ENCODE peak calls at places on chromosomes 2 and 18, in five cellular contexts. X is PC-3, W is aorta, V is thyroid gland, I is colonic mucosa. Q is an unnamed sample.

GRCh38 chr2:111121028-111121872 is 536 bp downstream of the BCL2L11 start:
- DNase-seq in X (peak), W (peak), V (peak), I (peak), Q (no peak)

GRCh38 chr2:88580088-88580487 is 47.2 kb downstream of the EIF2AK3 start:
- DNase-seq in V (no peak), W (no peak), I (no peak), X (no peak), Q (no peak)

GRCh38 chr2:140457483-140457882 is 1673.3 kb downstream of the LRP1B start:
- DNase-seq in I (no peak), V (no peak), X (no peak), W (no peak), Q (no peak)

GRCh38 chr2:200405599-200406298 is 99.3 kb downstream of the SPATS2L start:
- DNase-seq in X (peak), W (no peak), V (no peak), I (peak), Q (no peak)

GRCh38 chr2:238339814-238340213 is 19.5 kb downstream of the TRAF3IP1 start:
- DNase-seq in I (peak), X (peak), W (no peak), V (no peak), Q (no peak)

GRCh38 chr18:28725876-28726275 is 548.9 kb upstream of the CDH2 start:
- DNase-seq in X (peak), I (no peak), V (no peak), W (no peak), Q (no peak)

GRCh38 chr2:43171789-43172188 is 54.6 kb downstream of the ZFP36L2 start:
- DNase-seq in W (peak), X (peak), I (peak), V (peak), Q (no peak)

GRCh38 chr2:233064526-233065199 is 4.5 kb downstream of the INPP5D start:
- DNase-seq in W (no peak), V (no peak), X (no peak), I (no peak), Q (no peak)

GRCh38 chr2:68909793-68910674 is 38.8 kb upstream of the BMP10 start:
- DNase-seq in X (peak), I (peak), V (peak), W (peak), Q (no peak)

GRCh38 chr2:175111200-175111657 is 56.8 kb downstream of the ATF2 start:
- DNase-seq in W (no peak), V (no peak), I (no peak), X (peak), Q (no peak)

GRCh38 chr18:34158881-34159690 is 65.6 kb downstream of the NOL4 start:
- DNase-seq in W (peak), X (no peak), I (peak), V (peak), Q (no peak)

GRCh38 chr2:50694798-50695197 is 337.1 kb downstream of the NRXN1 start:
- DNase-seq in W (no peak), V (no peak), X (no peak), I (no peak), Q (no peak)

GRCh38 chr2:74575320-74575719 is 20.8 kb downstream of the DOK1 start:
- DNase-seq in X (no peak), I (no peak), V (no peak), W (no peak), Q (no peak)

GRCh38 chr2:74576151-74576755 is 21.7 kb downstream of the DOK1 start:
- DNase-seq in I (no peak), X (no peak), W (no peak), V (no peak), Q (no peak)

GRCh38 chr2:74572178-74572925 is 17.8 kb downstream of the DOK1 start:
- DNase-seq in X (no peak), V (no peak), I (no peak), W (no peak), Q (no peak)

GRCh38 chr2:74576830-74577229 is 22.3 kb downstream of the DOK1 start:
- DNase-seq in V (no peak), I (no peak), W (peak), X (no peak), Q (no peak)

DNA sequence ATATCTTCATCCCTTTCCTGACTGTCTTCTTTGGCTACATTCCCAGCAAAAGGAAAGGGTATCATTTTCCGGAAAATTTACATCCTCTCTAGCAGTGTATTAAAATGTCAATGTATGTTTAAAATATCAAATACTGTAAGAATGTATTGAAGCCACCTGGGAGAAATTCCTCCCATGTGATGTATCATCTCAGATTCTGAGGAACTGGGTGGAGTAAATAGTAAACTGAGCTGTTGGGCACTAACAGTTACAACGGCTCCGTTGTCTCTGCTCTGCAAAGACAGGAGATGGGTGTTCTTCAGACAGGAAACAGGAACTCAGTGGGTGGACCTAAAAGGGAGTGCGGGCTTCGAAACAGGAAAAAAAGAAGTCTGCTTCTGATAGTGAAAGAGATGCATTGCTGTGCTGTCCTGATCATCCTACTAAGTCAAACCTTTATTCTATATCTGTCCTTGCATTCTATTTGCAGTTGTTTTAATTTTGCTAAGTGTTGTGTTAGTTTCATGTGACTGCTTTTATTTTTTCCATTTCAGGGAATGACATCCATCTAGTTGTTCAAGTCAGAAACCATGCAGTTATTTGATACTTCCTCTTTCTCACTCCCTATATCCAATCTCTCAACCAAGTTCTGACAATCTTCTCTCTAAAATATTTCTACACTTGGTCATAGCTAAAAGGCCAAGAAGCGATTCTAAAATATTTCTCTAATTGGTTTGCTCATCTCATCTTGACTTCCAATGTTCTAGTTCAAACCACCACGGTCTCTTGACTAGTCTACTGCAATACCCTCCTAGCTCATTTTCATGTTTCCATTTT is 19.4 kb downstream of the DOK1 start:
- DNase-seq in X (peak), V (no peak), I (no peak), W (no peak), Q (no peak)
- H3K4me3 ChIP-seq in X (peak), V (no peak), I (no peak), W (no peak), Q (no peak)

GRCh38 chr2:160482673-160483072 is 10.9 kb downstream of the RBMS1 start:
- DNase-seq in W (no peak), V (no peak), X (no peak), I (no peak), Q (no peak)
- H3K27ac ChIP-seq in W (no peak), V (no peak), X (no peak), I (no peak), Q (peak)

GRCh38 chr2:126864861-126865260 is 33.8 kb upstream of the TEX51 start:
- DNase-seq in W (no peak), X (no peak), V (no peak), I (no peak), Q (peak)

GRCh38 chr2:126866451-126866850 is 32.2 kb upstream of the TEX51 start:
- DNase-seq in I (no peak), V (no peak), W (no peak), X (no peak), Q (peak)

GRCh38 chr2:126862730-126863129 is 36.0 kb upstream of the TEX51 start:
- DNase-seq in X (no peak), V (no peak), W (no peak), I (no peak), Q (peak)

GRCh38 chr2:126860395-126860794 is 38.3 kb upstream of the TEX51 start:
- DNase-seq in X (no peak), V (no peak), W (no peak), I (no peak), Q (no peak)

GRCh38 chr2:126863336-126864015 is 35.2 kb upstream of the TEX51 start:
- DNase-seq in I (no peak), V (no peak), W (no peak), X (no peak), Q (peak)
- H3K4me3 ChIP-seq in I (no peak), V (no peak), W (no peak), X (no peak), Q (no peak)

DNA sequence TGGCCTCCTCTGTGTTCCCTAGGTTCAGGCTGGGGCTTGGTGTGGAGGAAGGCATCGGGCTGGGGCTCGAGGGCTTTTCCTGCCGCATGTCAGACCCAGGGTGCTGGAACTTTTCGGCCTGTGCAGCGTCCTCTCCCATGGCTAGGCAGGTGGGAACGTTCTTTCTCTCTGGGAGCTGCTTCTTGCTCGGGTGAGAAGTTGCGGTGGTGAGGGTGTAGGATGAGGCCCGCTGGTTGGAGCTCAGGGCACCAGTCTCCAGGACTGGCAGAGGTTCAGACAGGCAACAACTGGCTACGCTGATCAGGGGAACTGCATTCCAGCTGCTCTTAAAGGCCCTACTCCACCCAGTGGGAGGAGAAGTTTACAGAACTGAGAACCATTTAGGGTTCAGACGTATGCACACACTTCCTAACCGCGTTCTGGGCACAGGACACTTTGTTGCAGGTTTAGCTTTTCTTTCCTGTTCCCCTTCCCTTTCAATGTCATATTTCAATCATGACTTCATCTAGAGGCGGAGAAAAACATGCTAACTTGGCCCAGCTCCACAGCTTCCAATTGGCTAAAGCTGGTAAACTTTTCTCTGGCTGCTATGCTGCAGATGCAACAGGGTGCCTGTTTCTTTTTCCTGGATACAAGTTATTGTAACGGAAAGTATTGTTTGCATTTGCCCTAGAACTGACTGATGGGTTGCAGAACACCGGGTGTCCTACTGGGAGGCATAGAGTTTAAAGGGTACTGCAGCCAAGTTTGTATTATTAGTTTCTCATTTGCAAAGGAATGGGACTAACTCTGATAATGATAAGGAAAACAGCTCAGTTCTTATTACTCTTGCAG is at the start of gene CAVIN2:
- DNase-seq in W (peak), V (peak), X (peak), I (peak), Q (no peak)
- H3K27ac ChIP-seq in W (no peak), V (peak), X (no peak), I (peak), Q (peak)

Q was measured in esophagus muscularis mucosa.